ENCODE peak calls at places on chromosome 4, in seven cellular contexts. H is endodermal cell, X is aorta, D is heart right ventricle, V is tibial nerve, Q is BJ, E is GM23248. B is an unnamed sample.

GRCh38 chr4:2066571-2067445 is 7.7 kb downstream of the NAT8L start:
- DNase-seq in H (peak; percentile 49), X (peak; percentile 38), D (no peak), V (no peak), Q (no peak), E (no peak), B (no peak)

GRCh38 chr4:7964890-7965662 is 25.4 kb upstream of the AFAP1 start:
- DNase-seq in H (peak; percentile 68), X (peak; percentile 49), D (peak; percentile 41), V (peak; percentile 63), Q (no peak), E (peak; percentile 73), B (no peak)

GRCh38 chr4:6940744-6941137 is 31.1 kb downstream of the TBC1D14 start:
- DNase-seq in H (no peak), X (no peak), D (no peak), V (no peak), Q (no peak), E (no peak), B (no peak)

GRCh38 chr4:176359590-176359989 is 39.8 kb downstream of the SPCS3 start:
- DNase-seq in H (no peak), X (no peak), D (no peak), V (no peak), Q (peak; percentile 89), E (peak; percentile 87), B (no peak)

GRCh38 chr4:148079945-148080344 is 348.1 kb downstream of the ARHGAP10 start:
- DNase-seq in H (no peak), X (no peak), D (no peak), V (no peak), Q (no peak), E (no peak), B (no peak)

GRCh38 chr4:189436207-189436606 is 504.5 kb upstream of the FRG1 start:
- DNase-seq in H (peak; percentile 70), X (no peak), D (no peak), V (no peak), Q (no peak), E (peak; percentile 10), B (peak; percentile 26)

GRCh38 chr4:53573696-53574095 is 17.6 kb downstream of the LNX1 start:
- DNase-seq in H (no peak), X (no peak), D (no peak), V (no peak), Q (no peak), E (no peak), B (no peak)

GRCh38 chr4:8127051-8127798 is 31.4 kb downstream of the ABLIM2 start:
- DNase-seq in H (no peak), X (no peak), D (peak; percentile 6), V (no peak), Q (no peak), E (no peak), B (peak; percentile 68)

GRCh38 chr4:118947095-118947494 is 58.4 kb downstream of the SYNPO2 start:
- DNase-seq in H (no peak), X (no peak), D (no peak), V (no peak), Q (no peak), E (no peak), B (no peak)

GRCh38 chr4:145061325-145061920 is 36.6 kb downstream of the ANAPC10 start:
- DNase-seq in H (no peak), X (no peak), D (no peak), V (no peak), Q (no peak), E (peak; percentile 60), B (no peak)

GRCh38 chr4:113684534-113685091 is 76.9 kb downstream of the CAMK2D start:
- DNase-seq in H (peak; percentile 70), X (peak; percentile 57), D (peak; percentile 54), V (peak; percentile 21), Q (peak; percentile 33), E (peak; percentile 73), B (peak; percentile 5)

GRCh38 chr4:113682730-113683129 is 78.8 kb downstream of the CAMK2D start:
- DNase-seq in H (no peak), X (no peak), D (no peak), V (no peak), Q (peak; percentile 21), E (peak; percentile 80), B (no peak)

GRCh38 chr4:113678651-113679050 is 82.9 kb downstream of the CAMK2D start:
- DNase-seq in H (no peak), X (no peak), D (no peak), V (no peak), Q (no peak), E (peak; percentile 25), B (no peak)

GRCh38 chr4:113686950-113687718 is 74.4 kb downstream of the CAMK2D start:
- DNase-seq in H (no peak), X (no peak), D (no peak), V (no peak), Q (no peak), E (peak; percentile 17), B (no peak)

DNA sequence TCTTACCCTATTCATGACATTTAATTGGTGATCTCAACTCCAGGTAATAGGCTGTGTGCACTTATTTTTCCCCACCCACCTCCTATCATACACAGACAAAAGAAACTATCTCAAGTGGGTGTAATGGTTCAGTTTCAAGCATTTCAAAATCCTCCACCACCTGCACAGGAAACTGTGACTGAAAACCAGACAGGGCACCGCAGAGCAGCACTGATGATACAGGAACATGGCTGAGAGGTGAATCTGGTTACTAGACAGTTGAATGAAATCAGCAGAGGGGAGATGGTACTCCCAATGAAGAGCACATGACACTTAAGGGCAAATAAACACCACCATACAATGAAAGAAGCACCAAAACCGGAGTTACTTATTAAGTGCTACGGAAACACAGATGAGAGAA is 78.4 kb downstream of the CAMK2D start:
- DNase-seq in H (no peak), X (no peak), D (no peak), V (no peak), Q (no peak), E (no peak), B (no peak)
- H3K36me3 ChIP-seq in H (peaks cover 32% of the 10 kb centered on the region), X (no peaks in the 10 kb centered on the region), D (no peaks in the 10 kb centered on the region), V (no peaks in the 10 kb centered on the region), Q (no peaks in the 10 kb centered on the region), E (no peaks in the 10 kb centered on the region), B (no peaks in the 10 kb centered on the region)

DNA sequence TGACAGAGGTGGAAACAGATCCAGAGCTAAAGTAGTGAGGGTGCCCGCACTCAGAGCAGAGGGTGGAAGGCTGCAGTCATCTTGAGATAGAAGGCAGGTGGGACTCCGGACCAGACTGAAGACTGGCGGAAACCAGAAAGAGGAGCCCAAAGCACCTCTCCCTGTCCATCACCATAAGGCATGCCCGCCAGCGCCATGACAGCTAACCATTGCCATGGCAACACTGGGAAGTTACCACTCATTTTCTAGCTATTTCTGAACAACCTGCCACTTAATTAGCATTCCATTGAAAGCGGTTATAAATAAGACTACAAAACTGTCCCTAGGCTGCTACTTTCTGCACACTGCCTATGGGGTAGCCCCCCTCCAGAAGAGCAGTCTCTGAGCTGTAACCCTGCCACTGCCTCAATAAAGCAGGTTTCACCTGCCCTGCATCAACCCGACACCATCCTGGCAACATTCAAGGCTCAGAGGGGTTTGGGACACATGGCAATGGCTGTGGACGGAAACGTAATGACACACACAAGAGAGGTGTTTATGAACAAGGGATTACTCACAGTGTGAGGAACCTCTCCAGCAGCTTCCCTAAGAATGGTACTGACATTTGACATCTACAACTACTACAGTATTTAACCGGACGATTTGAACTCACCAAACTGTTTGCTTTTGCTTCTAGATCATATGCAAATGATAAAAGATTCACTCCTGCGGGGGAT is 27.8 kb upstream of the FGFBP2 start:
- DNase-seq in H (no peak), X (no peak), D (no peak), V (no peak), Q (no peak), E (peak; percentile 8), B (no peak)
- H3K36me3 ChIP-seq in H (peaks cover 7% of the 10 kb centered on the region), X (peaks cover 1% of the 10 kb centered on the region), D (no peaks in the 10 kb centered on the region), V (no peaks in the 10 kb centered on the region), Q (no peaks in the 10 kb centered on the region), E (no peaks in the 10 kb centered on the region), B (peaks cover 47% of the 10 kb centered on the region)

GRCh38 chr4:121674191-121674590 is 22.6 kb downstream of the ANXA5 start:
- DNase-seq in H (no peak), X (no peak), D (no peak), V (no peak), Q (no peak), E (no peak), B (no peak)

GRCh38 chr4:121677524-121677923 is 19.3 kb downstream of the ANXA5 start:
- DNase-seq in H (no peak), X (no peak), D (no peak), V (no peak), Q (no peak), E (no peak), B (no peak)

GRCh38 chr4:121674696-121675095 is 22.1 kb downstream of the ANXA5 start:
- DNase-seq in H (no peak), X (no peak), D (no peak), V (no peak), Q (no peak), E (no peak), B (no peak)

GRCh38 chr4:121676388-121677075 is 20.2 kb downstream of the ANXA5 start:
- DNase-seq in H (peak; percentile 57), X (no peak), D (no peak), V (no peak), Q (no peak), E (no peak), B (peak; percentile 11)

DNA sequence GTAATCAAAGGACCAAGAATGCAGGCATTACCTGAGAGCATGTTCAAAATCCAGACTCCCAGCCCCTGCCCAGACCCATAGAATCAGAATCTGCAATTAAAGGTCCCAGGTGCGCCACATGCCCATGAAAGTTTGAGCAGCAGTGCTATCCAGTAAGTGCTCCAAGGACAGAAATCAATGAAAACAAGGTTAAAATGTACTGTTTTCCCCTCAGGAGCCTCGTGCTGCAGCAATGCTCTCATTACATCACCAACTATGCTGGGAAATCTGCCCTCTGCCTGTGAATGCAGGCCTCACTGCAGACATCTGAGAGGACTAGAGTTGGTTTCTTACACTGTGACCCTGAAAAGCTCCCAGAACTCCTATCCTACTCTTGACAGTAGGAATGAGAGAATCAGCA is 21.1 kb downstream of the ANXA5 start:
- DNase-seq in H (peak; percentile 48), X (no peak), D (no peak), V (no peak), Q (no peak), E (peak; percentile 50), B (no peak)
- H3K36me3 ChIP-seq in H (peaks cover 84% of the 10 kb centered on the region), X (peaks cover 13% of the 10 kb centered on the region), D (peaks cover 98% of the 10 kb centered on the region), V (peaks cover 12% of the 10 kb centered on the region), Q (peaks cover 12% of the 10 kb centered on the region), E (peaks cover 96% of the 10 kb centered on the region), B (peaks cover 10% of the 10 kb centered on the region)

GRCh38 chr4:56286763-56287162 is 100.5 kb downstream of the AASDH start:
- DNase-seq in H (no peak), X (no peak), D (no peak), V (no peak), Q (no peak), E (no peak), B (no peak)
- H3K36me3 ChIP-seq in H (no peaks in the 10 kb centered on the region), X (no peaks in the 10 kb centered on the region), D (no peaks in the 10 kb centered on the region), V (no peaks in the 10 kb centered on the region), Q (no peaks in the 10 kb centered on the region), E (no peaks in the 10 kb centered on the region), B (no peaks in the 10 kb centered on the region)

GRCh38 chr4:112564706-112565270 is 48.8 kb upstream of the NEUROG2 start:
- DNase-seq in H (no peak), X (no peak), D (no peak), V (no peak), Q (no peak), E (no peak), B (peak; percentile 35)
- H3K36me3 ChIP-seq in H (no peaks in the 10 kb centered on the region), X (no peaks in the 10 kb centered on the region), D (no peaks in the 10 kb centered on the region), V (no peaks in the 10 kb centered on the region), Q (no peaks in the 10 kb centered on the region), E (no peaks in the 10 kb centered on the region), B (no peaks in the 10 kb centered on the region)

GRCh38 chr4:154983714-154984113 is 202.6 kb downstream of the RBM46 start:
- DNase-seq in H (no peak), X (no peak), D (no peak), V (no peak), Q (no peak), E (no peak), B (no peak)
- H3K36me3 ChIP-seq in H (no peaks in the 10 kb centered on the region), X (no peaks in the 10 kb centered on the region), D (no peaks in the 10 kb centered on the region), V (no peaks in the 10 kb centered on the region), Q (no peaks in the 10 kb centered on the region), E (no peaks in the 10 kb centered on the region), B (no peaks in the 10 kb centered on the region)